ENCODE peak calls at places on chromosomes 5 and 9, in five cellular contexts. One of them, this sample, is unnamed.

GRCh38 chr5:161411156-161411555 is 135.4 kb downstream of the GABRB2 start:
- DNase-seq in DND-41: no peak
- DNase-seq in retinal pigment epithelial cell: no peak
- DNase-seq in tibial nerve: peak; percentile 18
- DNase-seq in fibroblast of mammary gland: peak; percentile 10
- DNase-seq in this sample: no peak

GRCh38 chr5:39992617-39993203 is 567.9 kb upstream of the DAB2 start:
- DNase-seq in retinal pigment epithelial cell: no peak
- DNase-seq in fibroblast of mammary gland: peak; percentile 14
- DNase-seq in tibial nerve: no peak
- DNase-seq in DND-41: no peak
- DNase-seq in this sample: no peak

GRCh38 chr5:40584054-40584453 is 95.7 kb upstream of the PTGER4 start:
- DNase-seq in DND-41: no peak
- DNase-seq in retinal pigment epithelial cell: no peak
- DNase-seq in tibial nerve: no peak
- DNase-seq in fibroblast of mammary gland: no peak
- DNase-seq in this sample: no peak

GRCh38 chr5:95784514-95785302 is 37.8 kb downstream of the GLRX start:
- DNase-seq in tibial nerve: peak; percentile 4
- DNase-seq in retinal pigment epithelial cell: no peak
- DNase-seq in fibroblast of mammary gland: peak; percentile 28
- DNase-seq in DND-41: no peak
- DNase-seq in this sample: no peak

GRCh38 chr9:97874617-97875016 is 21.6 kb downstream of the FOXE1 start:
- DNase-seq in retinal pigment epithelial cell: no peak
- DNase-seq in tibial nerve: no peak
- DNase-seq in fibroblast of mammary gland: no peak
- DNase-seq in DND-41: no peak
- DNase-seq in this sample: no peak

GRCh38 chr9:91419222-91420191 is 4.1 kb downstream of the NFIL3 start:
- DNase-seq in tibial nerve: peak; percentile 76
- DNase-seq in fibroblast of mammary gland: peak; percentile 98
- DNase-seq in DND-41: no peak
- DNase-seq in retinal pigment epithelial cell: peak; percentile 84
- DNase-seq in this sample: no peak

GRCh38 chr5:62283856-62284255 is 22.1 kb upstream of the KIF2A start:
- DNase-seq in tibial nerve: no peak
- DNase-seq in retinal pigment epithelial cell: no peak
- DNase-seq in DND-41: no peak
- DNase-seq in fibroblast of mammary gland: no peak
- DNase-seq in this sample: no peak

GRCh38 chr5:17114715-17115599 is 102.5 kb upstream of the BASP1 start:
- DNase-seq in DND-41: no peak
- DNase-seq in fibroblast of mammary gland: no peak
- DNase-seq in retinal pigment epithelial cell: no peak
- DNase-seq in tibial nerve: no peak
- DNase-seq in this sample: no peak

GRCh38 chr5:180330810-180331646 is 22.1 kb downstream of the GFPT2 start:
- DNase-seq in retinal pigment epithelial cell: peak; percentile 60
- DNase-seq in DND-41: no peak
- DNase-seq in fibroblast of mammary gland: peak; percentile 100
- DNase-seq in tibial nerve: peak; percentile 81
- DNase-seq in this sample: no peak

GRCh38 chr9:135907006-135907434 is 326 bp downstream of the CAMSAP1 start:
- DNase-seq in fibroblast of mammary gland: peak; percentile 24
- DNase-seq in tibial nerve: no peak
- DNase-seq in DND-41: no peak
- DNase-seq in retinal pigment epithelial cell: no peak
- DNase-seq in this sample: peak; percentile 55

GRCh38 chr9:27261517-27262211 is 35.3 kb downstream of the EQTN start:
- DNase-seq in tibial nerve: no peak
- DNase-seq in DND-41: no peak
- DNase-seq in retinal pigment epithelial cell: peak; percentile 23
- DNase-seq in fibroblast of mammary gland: no peak
- DNase-seq in this sample: no peak

GRCh38 chr9:16417749-16418148 is 452.7 kb downstream of the BNC2 start:
- DNase-seq in tibial nerve: no peak
- DNase-seq in DND-41: no peak
- DNase-seq in fibroblast of mammary gland: peak; percentile 80
- DNase-seq in retinal pigment epithelial cell: no peak
- DNase-seq in this sample: no peak

GRCh38 chr9:91425270-91425669 is 1.6 kb upstream of the NFIL3 start:
- DNase-seq in DND-41: no peak
- DNase-seq in retinal pigment epithelial cell: no peak
- DNase-seq in fibroblast of mammary gland: peak; percentile 77
- DNase-seq in tibial nerve: no peak
- DNase-seq in this sample: no peak

GRCh38 chr9:97617939-97618416 is 15.2 kb downstream of the TSTD2 start:
- DNase-seq in retinal pigment epithelial cell: no peak
- DNase-seq in DND-41: no peak
- DNase-seq in tibial nerve: no peak
- DNase-seq in fibroblast of mammary gland: no peak
- DNase-seq in this sample: peak; percentile 15

GRCh38 chr5:79936644-79937216 is 54.3 kb downstream of the MTX3 start:
- DNase-seq in retinal pigment epithelial cell: no peak
- DNase-seq in tibial nerve: no peak
- DNase-seq in fibroblast of mammary gland: peak; percentile 40
- DNase-seq in DND-41: no peak
- DNase-seq in this sample: no peak
- H3K4me3 ChIP-seq in retinal pigment epithelial cell: no peak overlapping the region
- H3K4me3 ChIP-seq in tibial nerve: no peak overlapping the region
- H3K4me3 ChIP-seq in fibroblast of mammary gland: no peak overlapping the region
- H3K4me3 ChIP-seq in DND-41: no peak overlapping the region
- H3K4me3 ChIP-seq in this sample: no peak overlapping the region

GRCh38 chr5:81269751-81270686 is 31.4 kb upstream of the ZCCHC9 start:
- DNase-seq in tibial nerve: no peak
- DNase-seq in DND-41: peak; percentile 13
- DNase-seq in fibroblast of mammary gland: peak; percentile 33
- DNase-seq in retinal pigment epithelial cell: no peak
- DNase-seq in this sample: no peak

GRCh38 chr5:81265101-81265500 is 32.0 kb downstream of the CKMT2 start:
- DNase-seq in tibial nerve: no peak
- DNase-seq in fibroblast of mammary gland: peak; percentile 68
- DNase-seq in DND-41: no peak
- DNase-seq in retinal pigment epithelial cell: no peak
- DNase-seq in this sample: no peak

GRCh38 chr5:81268797-81269196 is 32.6 kb upstream of the ZCCHC9 start:
- DNase-seq in retinal pigment epithelial cell: peak; percentile 87
- DNase-seq in tibial nerve: no peak
- DNase-seq in DND-41: no peak
- DNase-seq in fibroblast of mammary gland: peak; percentile 88
- DNase-seq in this sample: no peak
- TF ChIP-seq CTCF in retinal pigment epithelial cell: no peak
- TF ChIP-seq CTCF in tibial nerve: no peak
- TF ChIP-seq CTCF in DND-41: no peak
- TF ChIP-seq CTCF in fibroblast of mammary gland: no peak
- TF ChIP-seq CTCF in this sample: no peak

DNA sequence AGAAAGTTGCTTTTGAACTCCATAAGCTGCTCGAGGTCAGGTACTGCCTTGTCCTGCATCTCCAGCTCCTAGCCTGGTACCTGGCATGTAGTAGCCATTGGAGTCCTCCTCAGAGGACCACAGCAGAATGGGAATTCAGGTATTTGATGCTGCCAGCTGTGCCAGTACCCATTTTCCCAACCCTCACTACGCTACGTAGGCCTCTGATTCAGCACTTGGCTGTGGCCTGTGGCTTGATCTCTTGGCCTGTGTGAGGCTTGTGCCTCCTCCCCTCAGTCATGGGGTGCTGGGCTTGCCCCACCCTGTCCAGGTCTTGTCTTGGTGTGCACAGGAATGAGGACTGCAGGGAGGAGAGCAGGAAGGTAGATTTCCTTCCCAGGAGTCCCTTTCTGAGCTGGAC is 11.8 kb downstream of the OTULIN start:
- DNase-seq in tibial nerve: no peak
- DNase-seq in fibroblast of mammary gland: peak; percentile 75
- DNase-seq in DND-41: peak; percentile 20
- DNase-seq in retinal pigment epithelial cell: no peak
- DNase-seq in this sample: peak; percentile 56
- H3K4me3 ChIP-seq in tibial nerve: no peak overlapping the region
- H3K4me3 ChIP-seq in fibroblast of mammary gland: no peak overlapping the region
- H3K4me3 ChIP-seq in DND-41: no peak overlapping the region
- H3K4me3 ChIP-seq in retinal pigment epithelial cell: no peak overlapping the region
- H3K4me3 ChIP-seq in this sample: peak overlapping the region; percentile 47

DNA sequence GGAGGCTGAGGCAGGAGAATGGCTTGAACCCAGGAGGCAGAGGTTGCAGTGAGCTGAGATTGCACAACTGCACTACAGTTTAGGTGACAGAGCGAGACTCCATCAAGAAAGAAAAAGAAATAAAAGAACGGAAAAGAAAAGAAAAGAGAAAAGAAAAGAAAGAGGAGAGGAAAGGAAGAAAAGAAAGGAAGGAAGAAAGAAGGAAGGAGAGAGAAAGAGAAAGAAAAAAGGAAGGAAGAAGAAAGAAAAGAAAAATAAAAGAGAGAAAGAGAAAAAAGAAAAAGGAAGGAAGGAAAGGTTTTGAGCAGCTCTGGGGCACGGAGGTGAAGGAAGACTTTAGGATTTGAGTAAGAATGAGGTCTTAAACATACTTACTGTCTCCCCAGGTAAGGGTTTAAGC is 18.4 kb downstream of the TLN1 start:
- DNase-seq in retinal pigment epithelial cell: no peak
- DNase-seq in tibial nerve: no peak
- DNase-seq in DND-41: no peak
- DNase-seq in fibroblast of mammary gland: no peak
- DNase-seq in this sample: no peak
- TF ChIP-seq CTCF in retinal pigment epithelial cell: no peak
- TF ChIP-seq CTCF in tibial nerve: no peak
- TF ChIP-seq CTCF in DND-41: no peak
- TF ChIP-seq CTCF in fibroblast of mammary gland: no peak
- TF ChIP-seq CTCF in this sample: no peak

DNA sequence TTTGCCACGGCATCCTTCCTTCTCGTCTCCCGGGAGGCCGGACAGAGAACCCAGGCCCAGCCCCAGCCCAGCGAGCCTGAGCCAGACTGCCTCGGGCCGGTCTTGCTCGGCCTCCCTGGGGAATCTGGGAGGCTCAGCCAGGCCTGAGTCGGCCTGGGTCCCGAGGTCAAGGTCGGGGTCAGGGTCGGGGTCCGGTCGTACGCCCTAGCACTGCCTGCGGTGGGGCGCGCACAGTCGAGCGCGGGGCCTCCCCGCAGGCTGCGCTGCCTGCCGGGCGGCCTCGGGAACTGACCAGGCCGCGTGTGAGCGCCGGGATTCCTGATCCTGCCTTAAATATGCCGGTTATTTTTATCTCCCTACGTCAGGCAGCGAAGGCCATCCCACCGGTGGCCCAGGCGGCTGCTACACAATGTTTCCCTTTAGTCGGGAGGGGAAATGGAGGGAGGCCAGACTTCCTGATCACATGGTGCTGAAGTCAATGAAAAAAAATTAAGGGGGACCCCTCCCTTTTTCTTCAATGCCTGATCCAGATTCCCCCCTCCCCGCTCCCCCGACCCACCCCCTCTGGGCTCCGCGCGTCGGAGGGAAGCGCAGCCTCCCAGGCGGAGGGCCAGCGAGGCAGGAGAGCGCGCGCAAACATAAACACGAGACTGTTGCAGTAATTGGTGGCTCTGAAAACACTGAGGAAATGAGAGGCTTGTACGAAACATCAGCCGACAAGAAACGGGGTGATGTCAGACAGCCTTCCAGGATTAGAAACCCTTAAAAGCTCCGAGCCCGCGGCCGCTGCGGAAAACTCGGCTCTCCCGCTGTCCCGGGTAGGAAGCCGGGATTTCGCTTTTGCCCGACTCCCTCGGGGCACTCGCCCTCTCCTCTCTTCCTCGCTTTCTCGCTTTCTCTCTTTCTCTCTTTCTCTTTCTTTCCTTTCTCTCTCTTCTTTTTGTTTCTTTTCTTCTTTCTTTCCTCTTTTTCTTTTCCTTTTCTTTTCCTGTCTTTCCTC is 148.2 kb upstream of the KLF4 start:
- DNase-seq in retinal pigment epithelial cell: peak; percentile 75
- DNase-seq in DND-41: no peak
- DNase-seq in fibroblast of mammary gland: peak; percentile 96
- DNase-seq in tibial nerve: peak; percentile 96
- DNase-seq in this sample: peak; percentile 59
- H3K4me3 ChIP-seq in retinal pigment epithelial cell: peak overlapping the region; percentile 58
- H3K4me3 ChIP-seq in DND-41: no peak overlapping the region
- H3K4me3 ChIP-seq in fibroblast of mammary gland: peak overlapping the region; percentile 55
- H3K4me3 ChIP-seq in tibial nerve: peak overlapping the region; percentile 42
- H3K4me3 ChIP-seq in this sample: peak overlapping the region; percentile 45

This sample was measured in GM12865.